ENCODE peak calls at places on chromosomes 12 and 14, in five cellular contexts. P is prostate gland, Y is coronary artery, V is cardiac muscle cell, S is AG09309. E is an unnamed sample.

GRCh38 chr12:131153956-131154355 is 200.2 kb downstream of the ADGRD1 start:
- DNase-seq in P (no peak), Y (no peak), V (no peak), S (no peak), E (no peak)

GRCh38 chr12:22543246-22544037 is 900 bp downstream of the C2CD5 start:
- DNase-seq in P (peak), Y (no peak), V (peak), S (no peak), E (no peak)

GRCh38 chr14:88384653-88385205 is 728 bp upstream of the SPATA7 start:
- DNase-seq in P (no peak), Y (no peak), V (peak), S (no peak), E (no peak)

GRCh38 chr12:19833775-19834501 is 394.6 kb downstream of the AEBP2 start:
- DNase-seq in P (no peak), Y (no peak), V (peak), S (peak), E (no peak)

GRCh38 chr14:19947413-19948090 is 16.8 kb downstream of the OR4K1 start:
- DNase-seq in P (no peak), Y (no peak), V (no peak), S (no peak), E (no peak)

GRCh38 chr14:89337161-89337560 is 79.9 kb downstream of the FOXN3 start:
- DNase-seq in P (no peak), Y (no peak), V (no peak), S (no peak), E (no peak)

GRCh38 chr14:30443368-30444007 is 115.5 kb upstream of the G2E3 start:
- DNase-seq in P (no peak), Y (no peak), V (peak), S (peak), E (peak)

GRCh38 chr12:116571089-116571488 is 11.9 kb downstream of the MAP1LC3B2 start:
- DNase-seq in P (no peak), Y (no peak), V (no peak), S (no peak), E (no peak)

GRCh38 chr14:82403972-82404371 is 870.3 kb upstream of the SEL1L start:
- DNase-seq in P (no peak), Y (no peak), V (no peak), S (no peak), E (no peak)

GRCh38 chr12:68240079-68240478 is 13.3 kb downstream of the IL22 start:
- DNase-seq in P (no peak), Y (no peak), V (peak), S (peak), E (peak)

GRCh38 chr12:93154753-93155475 is 222.8 kb upstream of the NUDT4 start:
- DNase-seq in P (no peak), Y (no peak), V (peak), S (no peak), E (no peak)

GRCh38 chr12:50110762-50111416 is 1.1 kb upstream of the COX14 start:
- DNase-seq in P (peak), Y (peak), V (no peak), S (no peak), E (no peak)

GRCh38 chr14:76776306-76777251 is 15.3 kb downstream of the VASH1 start:
- DNase-seq in P (no peak), Y (no peak), V (no peak), S (no peak), E (no peak)

GRCh38 chr12:130398089-130398848 is 60.6 kb downstream of the PIWIL1 start:
- DNase-seq in P (no peak), Y (no peak), V (no peak), S (no peak), E (no peak)

GRCh38 chr14:74647834-74648361 is 35.9 kb upstream of the LTBP2 start:
- DNase-seq in P (peak), Y (no peak), V (no peak), S (no peak), E (no peak)

GRCh38 chr12:110661337-110661972 is 27.5 kb downstream of the HVCN1 start:
- DNase-seq in P (no peak), Y (no peak), V (no peak), S (no peak), E (no peak)

GRCh38 chr12:103571286-103571685 is 15.8 kb upstream of the STAB2 start:
- DNase-seq in P (no peak), Y (no peak), V (peak), S (no peak), E (no peak)

GRCh38 chr12:122951406-122951805 is 14.9 kb downstream of the ABCB9 start:
- DNase-seq in P (no peak), Y (no peak), V (no peak), S (no peak), E (no peak)

GRCh38 chr12:53956251-53956887 is 1.7 kb downstream of the HOXC12 start:
- DNase-seq in P (no peak), Y (no peak), V (no peak), S (no peak), E (no peak)

GRCh38 chr12:110860833-110861291 is 14.1 kb downstream of the CCDC63 start:
- DNase-seq in P (no peak), Y (no peak), V (no peak), S (no peak), E (no peak)

GRCh38 chr12:110244829-110245228 is 36.2 kb upstream of the ATP2A2 start:
- DNase-seq in P (no peak), Y (no peak), V (no peak), S (no peak), E (no peak)

GRCh38 chr14:100048786-100049185 is 16.4 kb upstream of the EVL start:
- DNase-seq in P (no peak), Y (no peak), V (no peak), S (no peak), E (no peak)

GRCh38 chr14:103607039-103607668 is 21.9 kb upstream of the KLC1 start:
- DNase-seq in P (peak), Y (peak), V (peak), S (peak), E (peak)

GRCh38 chr14:52706724-52707706 is at the start of gene PSMC6:
- DNase-seq in P (peak), Y (peak), V (peak), S (peak), E (peak)

GRCh38 chr14:91390165-91390778 is 27.3 kb downstream of the CCDC88C start:
- DNase-seq in P (no peak), Y (no peak), V (no peak), S (no peak), E (no peak)

GRCh38 chr12:122917508-122918227 is 21.7 kb upstream of the VPS37B start:
- DNase-seq in P (peak), Y (no peak), V (peak), S (no peak), E (no peak)

GRCh38 chr14:29240046-29240445 is 473.5 kb downstream of the FOXG1 start:
- DNase-seq in P (no peak), Y (no peak), V (peak), S (peak), E (no peak)

GRCh38 chr12:132602578-132603239 is 7.7 kb downstream of the LRCOL1 start:
- DNase-seq in P (no peak), Y (no peak), V (peak), S (no peak), E (no peak)

GRCh38 chr14:78970677-78971076 is 800.5 kb downstream of the NRXN3 start:
- DNase-seq in P (no peak), Y (no peak), V (no peak), S (no peak), E (no peak)

GRCh38 chr12:101763246-101763931 is 24.1 kb upstream of the SYCP3 start:
- DNase-seq in P (no peak), Y (no peak), V (no peak), S (no peak), E (no peak)

GRCh38 chr14:94681300-94682060 is 69.3 kb downstream of the SERPINA3 start:
- DNase-seq in P (peak), Y (peak), V (peak), S (peak), E (no peak)

GRCh38 chr14:50469982-50470381 is 62.4 kb downstream of the MAP4K5 start:
- DNase-seq in P (no peak), Y (no peak), V (no peak), S (no peak), E (no peak)

DNA sequence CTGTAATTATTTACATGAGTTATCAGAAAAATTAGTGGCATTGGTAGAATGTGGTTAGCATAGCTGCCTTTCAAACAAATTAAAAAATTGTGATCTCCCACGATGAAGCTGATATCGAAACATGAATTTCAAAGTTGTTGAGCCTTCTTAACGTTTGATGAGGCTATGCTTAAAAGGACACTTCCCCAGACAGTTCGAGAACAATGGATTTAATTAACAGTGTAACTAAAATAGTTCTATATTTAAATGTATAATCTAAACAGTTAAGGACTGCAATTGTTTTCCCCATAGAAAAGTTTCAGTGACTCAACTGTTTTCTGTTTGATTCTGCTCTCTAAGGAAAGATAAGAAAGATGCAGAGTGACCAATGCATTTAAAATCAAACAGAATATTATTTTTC is 1.6 kb downstream of the CLEC2B start:
- DNase-seq in P (no peak), Y (no peak), V (peak), S (no peak), E (no peak)
- H3K4me3 ChIP-seq in P (peak), Y (peak), V (no peak), S (peak), E (no peak)

DNA sequence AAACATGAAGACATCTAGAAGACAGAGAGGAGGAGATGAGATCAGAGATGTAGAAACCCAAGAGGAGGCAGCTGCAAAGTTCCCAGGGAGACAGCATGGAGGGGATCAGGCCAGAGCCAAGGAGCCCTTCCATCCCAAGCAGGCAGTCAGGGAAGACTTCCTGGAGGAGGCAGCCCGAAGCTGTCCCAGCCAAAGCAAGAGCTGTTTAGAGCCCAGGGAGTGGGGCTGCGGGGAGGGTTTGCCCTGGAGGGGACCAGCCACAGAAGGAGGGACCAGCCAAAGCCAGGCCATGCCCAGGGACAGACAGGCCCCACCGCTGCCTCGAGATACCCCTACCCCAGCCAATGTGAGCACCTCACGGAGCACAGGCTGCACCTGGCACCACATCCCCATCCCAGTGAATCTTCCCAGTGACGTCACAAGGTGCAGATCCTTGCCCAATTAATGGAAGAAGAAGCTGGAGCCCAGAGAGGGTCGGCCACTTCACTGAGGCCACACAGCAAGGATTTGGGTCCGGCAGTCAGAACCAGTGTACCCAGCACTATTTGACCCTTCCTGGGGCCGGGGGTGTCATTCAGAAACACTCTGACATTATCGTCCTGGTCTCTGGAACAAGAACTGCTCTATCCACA is 14.1 kb upstream of the DIO3 start:
- DNase-seq in P (no peak), Y (no peak), V (no peak), S (no peak), E (no peak)
- H3K4me3 ChIP-seq in P (no peak), Y (no peak), V (no peak), S (no peak), E (no peak)

DNA sequence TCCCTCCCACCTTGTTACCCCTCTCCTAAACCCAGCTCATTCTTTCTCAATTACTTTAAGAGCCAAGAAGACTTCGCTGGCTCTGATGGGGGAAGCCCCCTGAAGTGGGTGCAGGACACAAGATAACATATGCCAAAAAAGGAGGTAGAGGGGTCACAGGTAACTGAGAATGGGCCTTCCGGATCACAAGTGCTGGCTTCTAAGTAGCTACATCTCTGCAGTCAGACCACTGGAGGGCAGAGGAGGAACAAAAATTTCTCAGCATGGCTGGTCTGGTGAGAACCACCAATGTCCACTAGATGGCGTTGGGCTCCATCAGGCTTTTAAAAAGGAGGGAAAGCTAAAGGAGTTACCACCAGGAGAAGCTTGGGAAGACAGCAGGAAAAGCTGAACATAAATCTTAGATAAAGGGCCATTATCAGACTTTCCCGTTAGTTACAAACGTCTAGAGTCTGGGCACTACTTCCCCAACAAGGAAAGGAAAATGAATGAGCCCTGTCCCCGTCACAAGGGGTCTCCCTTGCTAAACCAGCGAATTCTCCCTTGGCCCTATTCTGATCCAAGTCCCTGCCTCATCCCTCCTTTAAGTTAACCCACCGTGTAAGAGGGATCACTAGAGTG is 11.6 kb upstream of the CDH24 start:
- DNase-seq in P (peak), Y (no peak), V (peak), S (peak), E (peak)
- H3K4me3 ChIP-seq in P (no peak), Y (no peak), V (no peak), S (no peak), E (peak)

GRCh38 chr12:10749700-10750384 is 26.7 kb upstream of the YBX3 start:
- DNase-seq in P (peak), Y (peak), V (peak), S (peak), E (peak)
- H3K4me3 ChIP-seq in P (peak), Y (peak), V (no peak), S (peak), E (peak)

GRCh38 chr12:100717733-100718067 is 76.9 kb upstream of the ANO4 start:
- DNase-seq in P (no peak), Y (no peak), V (peak), S (no peak), E (no peak)
- H3K4me3 ChIP-seq in P (peak), Y (peak), V (peak), S (peak), E (peak)

GRCh38 chr14:69573841-69574265 is 818 bp downstream of the CCDC177 start:
- DNase-seq in P (no peak), Y (no peak), V (peak), S (no peak), E (no peak)

GRCh38 chr14:69571879-69572633 is 2.6 kb downstream of the CCDC177 start:
- DNase-seq in P (no peak), Y (no peak), V (peak), S (no peak), E (no peak)

GRCh38 chr14:69573205-69573840 is 1.3 kb downstream of the CCDC177 start:
- DNase-seq in P (no peak), Y (no peak), V (no peak), S (no peak), E (no peak)

GRCh38 chr14:69571449-69571878 is 3.2 kb downstream of the CCDC177 start:
- DNase-seq in P (no peak), Y (no peak), V (peak), S (no peak), E (no peak)

DNA sequence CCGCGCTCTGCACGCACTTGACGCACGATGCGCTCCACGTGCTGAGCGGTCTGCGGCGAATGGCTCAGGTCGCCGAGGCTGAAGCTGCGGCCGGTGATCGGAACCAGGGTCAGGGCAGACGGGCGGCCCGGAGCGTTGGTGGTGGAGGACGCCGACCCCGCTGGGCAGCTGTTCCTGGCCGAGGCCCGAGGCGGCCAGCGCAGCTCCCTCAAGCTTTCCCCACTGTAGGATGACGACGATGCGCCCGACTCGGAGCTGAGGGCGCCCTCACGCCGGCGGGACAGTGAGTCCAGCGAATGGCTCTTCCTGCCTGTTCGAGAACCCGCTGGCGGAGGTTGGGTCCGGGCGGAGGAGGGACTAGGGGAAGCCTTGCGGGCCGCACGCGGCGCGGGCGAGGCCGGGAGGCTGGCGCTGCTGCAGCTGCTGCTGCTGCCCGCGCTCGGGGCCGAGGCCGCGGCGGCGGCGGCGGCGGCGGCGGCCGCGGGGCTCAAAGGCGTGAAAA is 2.0 kb downstream of the CCDC177 start:
- DNase-seq in P (no peak), Y (no peak), V (peak), S (no peak), E (no peak)
- H3K4me3 ChIP-seq in P (peak), Y (peak), V (peak), S (no peak), E (no peak)

GRCh38 chr12:4540170-4540569 is 1.5 kb downstream of the RAD51AP1 start:
- DNase-seq in P (no peak), Y (no peak), V (no peak), S (no peak), E (no peak)
- H3K4me3 ChIP-seq in P (no peak), Y (no peak), V (peak), S (no peak), E (peak)